ENCODE peak calls at places on chromosomes 1 and 21, in six cellular contexts. N is hepatocyte, Y is PC-3, X is GM23338, A is neural progenitor cell, C is MM.1S. G is an unnamed sample.

GRCh38 chr1:56064705-56065104 is 514.7 kb downstream of the PLPP3 start:
- DNase-seq in N (peak), Y (peak), X (no peak), A (no peak), C (no peak), G (peak)

GRCh38 chr1:206769331-206769731 is 1.2 kb upstream of the IL19 start:
- DNase-seq in N (no peak), Y (no peak), X (no peak), A (no peak), C (peak), G (no peak)

GRCh38 chr1:108016451-108016920 is 51.5 kb upstream of the VAV3 start:
- DNase-seq in N (peak), Y (peak), X (no peak), A (no peak), C (no peak), G (no peak)

GRCh38 chr21:32094792-32095191 is 184.1 kb downstream of the MIS18A start:
- DNase-seq in N (no peak), Y (peak), X (peak), A (no peak), C (no peak), G (peak)

GRCh38 chr1:151130837-151131586 is 15.4 kb downstream of the SEMA6C start:
- DNase-seq in N (peak), Y (no peak), X (peak), A (peak), C (no peak), G (no peak)

GRCh38 chr1:92927870-92928269 is 33.4 kb downstream of the DIPK1A start:
- DNase-seq in N (no peak), Y (no peak), X (no peak), A (no peak), C (no peak), G (no peak)

GRCh38 chr1:233543338-233544255 is 70.3 kb upstream of the KCNK1 start:
- DNase-seq in N (peak), Y (peak), X (no peak), A (no peak), C (no peak), G (peak)

GRCh38 chr1:53579221-53580008 is 120.2 kb downstream of the DMRTB1 start:
- DNase-seq in N (no peak), Y (no peak), X (no peak), A (no peak), C (no peak), G (no peak)

GRCh38 chr1:10599194-10599861 is 124.6 kb downstream of the PEX14 start:
- DNase-seq in N (peak), Y (peak), X (no peak), A (no peak), C (no peak), G (peak)

GRCh38 chr1:61263905-61264824 is 181.8 kb downstream of the NFIA start:
- DNase-seq in N (no peak), Y (no peak), X (no peak), A (no peak), C (no peak), G (no peak)

GRCh38 chr1:198922638-198923430 is 284.0 kb downstream of the PTPRC start:
- DNase-seq in N (no peak), Y (no peak), X (no peak), A (no peak), C (no peak), G (no peak)

GRCh38 chr1:32759997-32760623 is 57.0 kb downstream of the YARS1 start:
- DNase-seq in N (peak), Y (peak), X (peak), A (peak), C (no peak), G (peak)

DNA sequence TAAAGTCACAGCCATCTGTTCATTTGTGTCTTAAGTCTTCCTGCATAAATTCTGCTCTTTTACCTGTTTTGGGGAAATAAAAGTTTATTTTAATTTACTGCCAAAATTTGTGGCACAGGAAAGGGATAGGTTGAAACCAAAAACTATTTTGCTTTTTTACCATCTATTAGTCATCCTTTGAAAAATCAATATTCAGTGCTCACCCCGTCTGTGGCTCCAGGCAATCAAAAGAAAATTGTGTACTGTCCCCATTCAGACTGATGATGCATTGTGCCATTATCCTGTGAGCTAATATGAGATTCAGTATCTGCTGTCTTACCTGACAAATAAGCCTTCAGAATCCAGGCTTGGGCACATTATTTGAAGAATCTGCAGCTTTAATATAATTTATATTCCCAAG is 650.7 kb downstream of the KIF26B start:
- DNase-seq in N (no peak), Y (peak), X (no peak), A (no peak), C (no peak), G (no peak)
- TF ChIP-seq EZH2phosphoT487 in N (no peak), Y (no peak), X (no peak), A (no peak), C (no peak), G (no peak)

GRCh38 chr1:26863677-26864060 is 720 bp downstream of the SFN start:
- DNase-seq in N (no peak), Y (no peak), X (no peak), A (no peak), C (no peak), G (no peak)

GRCh38 chr1:26862781-26863676 is at the start of gene SFN:
- DNase-seq in N (peak), Y (peak), X (peak), A (peak), C (peak), G (peak)

GRCh38 chr1:26858891-26859630 is 3.9 kb upstream of the SFN start:
- DNase-seq in N (no peak), Y (peak), X (no peak), A (no peak), C (no peak), G (no peak)

GRCh38 chr1:26861889-26862371 is 1.0 kb upstream of the SFN start:
- DNase-seq in N (no peak), Y (peak), X (no peak), A (no peak), C (no peak), G (peak)

DNA sequence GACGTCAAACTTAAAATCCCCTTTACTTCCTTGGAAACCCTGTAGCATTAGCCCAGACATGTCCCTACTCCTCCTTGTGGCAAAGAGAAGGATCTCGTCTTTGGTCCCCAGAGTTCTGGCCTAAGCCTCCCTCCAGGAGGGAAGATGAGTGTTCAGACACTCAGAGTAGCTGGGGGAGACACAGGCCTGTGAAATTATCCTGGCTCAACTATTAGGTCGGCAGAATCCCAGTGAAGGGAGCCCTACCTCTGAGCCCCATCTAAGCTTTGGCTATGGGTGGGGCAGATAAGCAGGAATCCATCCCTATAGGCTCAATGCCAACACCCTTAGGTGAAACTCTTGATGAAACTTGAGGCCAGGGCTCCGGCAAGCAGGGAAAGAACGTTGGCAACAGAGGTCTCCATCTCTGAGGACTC is 1.7 kb upstream of the SFN start:
- DNase-seq in N (no peak), Y (peak), X (peak), A (peak), C (no peak), G (peak)
- TF ChIP-seq CTCF in N (no peak), Y (peak), X (peak), A (peak), C (no peak), G (no peak)

GRCh38 chr1:6246497-6247295 is 2.7 kb downstream of the HES3 start:
- DNase-seq in N (peak), Y (peak), X (peak), A (peak), C (peak), G (peak)
- TF ChIP-seq EZH2 in N (no peak), Y (no peak), X (no peak), A (no peak), C (no peak), G (no peak)

GRCh38 chr1:27503961-27504587 is 14.1 kb upstream of the WASF2 start:
- DNase-seq in N (no peak), Y (no peak), X (no peak), A (peak), C (no peak), G (no peak)
- TF ChIP-seq EZH2phosphoT487 in N (no peak), Y (no peak), X (no peak), A (no peak), C (no peak), G (no peak)

GRCh38 chr1:12272770-12273169 is 42.9 kb downstream of the VPS13D start:
- DNase-seq in N (no peak), Y (peak), X (no peak), A (no peak), C (no peak), G (no peak)

GRCh38 chr1:12276225-12276624 is 46.4 kb downstream of the VPS13D start:
- DNase-seq in N (peak), Y (peak), X (peak), A (peak), C (peak), G (no peak)

GRCh38 chr1:12278998-12279397 is 49.2 kb downstream of the VPS13D start:
- DNase-seq in N (no peak), Y (no peak), X (no peak), A (no peak), C (no peak), G (no peak)

GRCh38 chr1:12271033-12271432 is 41.2 kb downstream of the VPS13D start:
- DNase-seq in N (no peak), Y (no peak), X (no peak), A (no peak), C (no peak), G (no peak)

DNA sequence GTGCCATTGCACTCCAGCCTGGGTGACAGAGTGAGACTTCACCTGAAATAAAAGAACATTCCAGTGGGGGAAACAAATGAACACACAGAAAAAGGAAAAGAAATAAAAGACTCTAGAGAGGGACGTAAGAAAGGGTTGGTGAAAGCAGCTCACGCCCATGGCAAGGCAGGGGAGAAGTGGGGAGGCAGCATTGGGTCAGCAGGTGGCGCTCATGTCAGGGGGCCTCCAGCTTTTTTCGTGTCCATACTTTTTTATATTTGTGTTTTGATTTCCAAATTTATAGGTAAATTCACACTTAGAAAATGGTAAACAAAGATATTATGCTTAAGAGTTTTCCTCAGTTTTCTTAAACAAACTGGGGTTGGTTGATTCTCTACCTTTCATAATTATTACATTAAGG is 45.5 kb downstream of the VPS13D start:
- DNase-seq in N (peak), Y (peak), X (peak), A (peak), C (no peak), G (no peak)
- TF ChIP-seq CTCF in N (peak), Y (peak), X (peak), A (peak), C (peak), G (peak)

G was measured in HCT116.